ENCODE peak calls at places on chromosomes 5 and 9, in six cellular contexts. One of them, this sample, is unnamed.

GRCh38 chr9:108022246-108022935 is 532.8 kb upstream of the KLF4 start:
- DNase-seq in amniotic stem cell: no peak
- DNase-seq in effector CD4-positive, alpha-beta T cell: no peak
- DNase-seq in HuH-7.5: no peak
- DNase-seq in Right ventricle myocardium inferior: no peak
- DNase-seq in ascending aorta: no peak
- DNase-seq in this sample: no peak

GRCh38 chr5:88680253-88681132 is 202.5 kb downstream of the MEF2C start:
- DNase-seq in amniotic stem cell: no peak
- DNase-seq in effector CD4-positive, alpha-beta T cell: peak
- DNase-seq in HuH-7.5: peak
- DNase-seq in Right ventricle myocardium inferior: peak
- DNase-seq in ascending aorta: no peak
- DNase-seq in this sample: peak

GRCh38 chr9:94568972-94569712 is 14.3 kb downstream of the PCAT7 start:
- DNase-seq in amniotic stem cell: no peak
- DNase-seq in effector CD4-positive, alpha-beta T cell: no peak
- DNase-seq in HuH-7.5: no peak
- DNase-seq in Right ventricle myocardium inferior: no peak
- DNase-seq in ascending aorta: no peak
- DNase-seq in this sample: no peak

GRCh38 chr5:78806544-78806943 is 158.0 kb upstream of the LHFPL2 start:
- DNase-seq in amniotic stem cell: peak
- DNase-seq in effector CD4-positive, alpha-beta T cell: no peak
- DNase-seq in HuH-7.5: no peak
- DNase-seq in Right ventricle myocardium inferior: no peak
- DNase-seq in ascending aorta: no peak
- DNase-seq in this sample: no peak

GRCh38 chr5:123717139-123717538 is 205.2 kb downstream of the CSNK1G3 start:
- DNase-seq in amniotic stem cell: no peak
- DNase-seq in effector CD4-positive, alpha-beta T cell: no peak
- DNase-seq in HuH-7.5: no peak
- DNase-seq in Right ventricle myocardium inferior: no peak
- DNase-seq in ascending aorta: no peak
- DNase-seq in this sample: no peak

GRCh38 chr5:103393131-103393754 is 134.7 kb downstream of the MACIR start:
- DNase-seq in amniotic stem cell: no peak
- DNase-seq in effector CD4-positive, alpha-beta T cell: no peak
- DNase-seq in HuH-7.5: no peak
- DNase-seq in Right ventricle myocardium inferior: no peak
- DNase-seq in ascending aorta: no peak
- DNase-seq in this sample: peak

GRCh38 chr5:179260324-179261070 is 84.8 kb downstream of the ADAMTS2 start:
- DNase-seq in amniotic stem cell: no peak
- DNase-seq in effector CD4-positive, alpha-beta T cell: no peak
- DNase-seq in HuH-7.5: no peak
- DNase-seq in Right ventricle myocardium inferior: no peak
- DNase-seq in ascending aorta: peak
- DNase-seq in this sample: no peak

GRCh38 chr5:148397968-148398595 is 14.3 kb downstream of the FBXO38 start:
- DNase-seq in amniotic stem cell: no peak
- DNase-seq in effector CD4-positive, alpha-beta T cell: no peak
- DNase-seq in HuH-7.5: no peak
- DNase-seq in Right ventricle myocardium inferior: no peak
- DNase-seq in ascending aorta: no peak
- DNase-seq in this sample: no peak

GRCh38 chr9:68473790-68474189 is 66.9 kb downstream of the TMEM252 start:
- DNase-seq in amniotic stem cell: no peak
- DNase-seq in effector CD4-positive, alpha-beta T cell: no peak
- DNase-seq in HuH-7.5: no peak
- DNase-seq in Right ventricle myocardium inferior: no peak
- DNase-seq in ascending aorta: no peak
- DNase-seq in this sample: no peak

GRCh38 chr9:131116281-131117101 is 8.9 kb upstream of the NUP214 start:
- DNase-seq in amniotic stem cell: no peak
- DNase-seq in effector CD4-positive, alpha-beta T cell: no peak
- DNase-seq in HuH-7.5: no peak
- DNase-seq in Right ventricle myocardium inferior: no peak
- DNase-seq in ascending aorta: no peak
- DNase-seq in this sample: no peak

GRCh38 chr5:53323943-53324642 is 156.3 kb upstream of the FST start:
- DNase-seq in amniotic stem cell: no peak
- DNase-seq in effector CD4-positive, alpha-beta T cell: no peak
- DNase-seq in HuH-7.5: no peak
- DNase-seq in Right ventricle myocardium inferior: no peak
- DNase-seq in ascending aorta: no peak
- DNase-seq in this sample: no peak

This sample was measured in BE2C.